ENCODE peak calls at places on chromosomes 4 and X, in four cellular contexts. S is mesenchymal stem cell, N is neuronal stem cell, G is H9. J is an unnamed sample.

GRCh38 chrX:152831391-152831790 is 528 bp downstream of the NSDHL start:
- DNase-seq in G (no peak), S (no peak), N (no peak), J (no peak)

GRCh38 chrX:12614266-12614665 is 176.9 kb upstream of the PRPS2 start:
- DNase-seq in G (no peak), S (no peak), N (no peak), J (no peak)

GRCh38 chrX:1444896-1445480 is 7.7 kb downstream of the ASMTL start:
- DNase-seq in N (no peak), G (peak), S (no peak), J (no peak)

GRCh38 chrX:460823-461640 is 74.3 kb upstream of the PPP2R3B start:
- DNase-seq in S (no peak), G (no peak), N (no peak), J (no peak)

GRCh38 chr4:143384381-143384994 is 47.8 kb downstream of the GAB1 start:
- DNase-seq in S (peak), G (no peak), N (no peak), J (peak)

GRCh38 chr4:153488719-153489384 is 22.7 kb downstream of the TMEM131L start:
- DNase-seq in G (peak), N (no peak), S (no peak), J (no peak)

GRCh38 chrX:138775501-138775900 is 64.0 kb upstream of the FGF13 start:
- DNase-seq in S (peak), G (no peak), N (no peak), J (peak)

GRCh38 chrX:153766098-153766817 is 2.2 kb downstream of the PLXNB3 start:
- DNase-seq in N (no peak), G (peak), S (peak), J (peak)

GRCh38 chr4:123649644-123650356 is 253.2 kb downstream of the SPRY1 start:
- DNase-seq in S (peak), N (no peak), G (peak), J (peak)

GRCh38 chrX:28278236-28278635 is 297.0 kb upstream of the DCAF8L1 start:
- DNase-seq in N (no peak), G (no peak), S (no peak), J (no peak)

GRCh38 chrX:29690061-29690460 is 525.3 kb upstream of the MAGEB2 start:
- DNase-seq in G (no peak), S (peak), N (no peak), J (peak)

GRCh38 chr4:69951602-69952001 is 13.9 kb downstream of the CSN2 start:
- DNase-seq in N (no peak), G (no peak), S (no peak), J (no peak)

GRCh38 chr4:164550989-164551712 is 202.8 kb upstream of the SMIM31 start:
- DNase-seq in G (no peak), N (no peak), S (no peak), J (no peak)

GRCh38 chr4:2059034-2059725 is at the start of gene NAT8L:
- DNase-seq in N (no peak), S (no peak), G (peak), J (no peak)

GRCh38 chr4:7192252-7193039 is at the start of gene SORCS2:
- DNase-seq in S (peak), N (peak), G (peak), J (peak)

GRCh38 chr4:1250527-1250812 is 1.5 kb upstream of the CTBP1 start:
- DNase-seq in G (no peak), N (no peak), S (no peak), J (no peak)

GRCh38 chrX:9909254-9909653 is 57.9 kb upstream of the CLDN34 start:
- DNase-seq in S (no peak), N (no peak), G (no peak), J (no peak)

GRCh38 chr4:13522282-13523104 is 21.8 kb downstream of the NKX3-2 start:
- DNase-seq in G (no peak), S (no peak), N (no peak), J (no peak)

GRCh38 chr4:2735869-2736268 is 20.3 kb downstream of the TNIP2 start:
- DNase-seq in S (no peak), N (no peak), G (no peak), J (no peak)

GRCh38 chrX:65987856-65988255 is 52.0 kb downstream of the VSIG4 start:
- DNase-seq in G (no peak), N (no peak), S (no peak), J (no peak)

GRCh38 chr4:94877973-94878372 is 120.2 kb downstream of the BMPR1B start:
- DNase-seq in G (no peak), S (peak), N (no peak), J (peak)

GRCh38 chrX:101229155-101229554 is 9.6 kb downstream of the DRP2 start:
- DNase-seq in G (no peak), N (no peak), S (peak), J (peak)

GRCh38 chrX:13208281-13208935 is 111.4 kb downstream of the ATXN3L start:
- DNase-seq in S (no peak), N (no peak), G (no peak), J (peak)

GRCh38 chr4:105963461-105964400 is 68.5 kb downstream of the NPNT start:
- DNase-seq in G (no peak), S (peak), N (no peak), J (no peak)

GRCh38 chr4:83651846-83652245 is 115.9 kb downstream of the GPAT3 start:
- DNase-seq in N (no peak), G (no peak), S (no peak), J (no peak)

GRCh38 chrX:54891573-54891972 is 29.1 kb upstream of the TRO start:
- DNase-seq in N (peak), G (no peak), S (peak), J (peak)

GRCh38 chrX:17559728-17560379 is 177.4 kb upstream of the SCML1 start:
- DNase-seq in N (no peak), S (peak), G (no peak), J (peak)

GRCh38 chrX:44462851-44463250 is 79.8 kb downstream of the FUNDC1 start:
- DNase-seq in N (no peak), G (no peak), S (no peak), J (peak)

GRCh38 chr4:112514449-112515277 is 1.3 kb downstream of the NEUROG2 start:
- DNase-seq in S (no peak), N (peak), G (peak), J (no peak)

GRCh38 chrX:104370089-104370488 is 115.4 kb upstream of the ESX1 start:
- DNase-seq in S (peak), N (no peak), G (peak), J (no peak)

GRCh38 chr4:98514930-98515809 is 143.2 kb downstream of the TSPAN5 start:
- DNase-seq in N (no peak), S (peak), G (no peak), J (peak)

GRCh38 chr4:109745830-109746229 is 16.0 kb upstream of the PLA2G12A start:
- DNase-seq in G (no peak), S (no peak), N (no peak), J (no peak)

GRCh38 chr4:56821394-56822263 is at the start of gene SPINK2:
- DNase-seq in G (peak), S (peak), N (peak), J (no peak)

GRCh38 chr4:184745747-184746531 is 12.0 kb upstream of the CENPU start:
- DNase-seq in S (peak), N (peak), G (peak), J (peak)

GRCh38 chr4:10963958-10964705 is 279.6 kb upstream of the CLNK start:
- DNase-seq in S (no peak), N (peak), G (peak), J (no peak)
- H2BK5ac ChIP-seq in S (no peak), N (no peak), G (no peak), J (no peak)

GRCh38 chr4:113553082-113553481 is 208.5 kb downstream of the CAMK2D start:
- DNase-seq in G (no peak), N (no peak), S (no peak), J (no peak)
- H2BK5ac ChIP-seq in G (no peak), N (no peak), S (no peak), J (no peak)

GRCh38 chr4:147828361-147828760 is 96.5 kb downstream of the ARHGAP10 start:
- DNase-seq in S (peak), N (no peak), G (no peak), J (peak)

GRCh38 chr4:147831452-147832192 is 99.7 kb downstream of the ARHGAP10 start:
- DNase-seq in G (no peak), S (peak), N (no peak), J (peak)

GRCh38 chr4:147829401-147830101 is 97.7 kb downstream of the ARHGAP10 start:
- DNase-seq in N (no peak), G (no peak), S (peak), J (peak)

GRCh38 chr4:147830987-147831386 is 99.1 kb downstream of the ARHGAP10 start:
- DNase-seq in S (peak), N (no peak), G (no peak), J (peak)

DNA sequence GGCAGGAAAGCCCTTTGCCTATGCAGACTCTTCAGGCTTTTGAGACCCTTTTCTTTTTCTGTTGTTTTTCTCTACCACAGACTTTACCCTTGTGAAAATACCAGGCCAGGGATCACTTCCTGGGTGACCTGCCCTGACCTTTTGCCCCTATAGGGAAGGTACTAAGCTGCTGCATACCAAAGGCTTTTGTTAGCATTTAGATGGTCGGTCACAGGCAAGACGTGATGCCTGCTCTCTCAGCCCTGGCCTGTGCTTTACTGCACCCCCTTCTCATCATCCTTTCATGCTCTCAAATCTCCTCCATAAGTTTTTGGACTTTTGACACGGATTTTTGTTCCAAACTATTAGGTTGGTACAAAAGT is 98.2 kb downstream of the ARHGAP10 start:
- DNase-seq in G (no peak), S (no peak), N (no peak), J (no peak)
- H2BK5ac ChIP-seq in G (no peak), S (no peak), N (no peak), J (peak)

DNA sequence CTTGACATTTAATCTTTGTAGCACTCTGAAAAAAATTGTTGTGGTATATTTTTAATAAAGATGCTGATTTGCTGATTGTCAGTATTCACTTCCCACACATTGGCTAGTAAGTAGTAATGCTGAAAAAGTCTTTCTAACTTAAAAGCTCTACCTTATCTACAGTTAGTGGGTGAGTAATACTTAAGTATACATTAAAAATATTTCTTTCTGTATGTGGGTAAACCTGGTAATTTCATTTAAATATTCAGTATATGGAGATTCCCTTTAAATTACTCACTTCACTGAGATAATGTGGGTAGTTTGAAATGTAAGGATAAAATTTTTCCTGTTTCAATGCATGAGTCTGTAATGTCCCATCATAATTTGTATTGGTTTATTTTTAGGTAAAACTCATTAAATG is 5.6 kb downstream of the TMEM33 start:
- DNase-seq in S (no peak), N (no peak), G (no peak), J (peak)
- H2BK5ac ChIP-seq in S (no peak), N (no peak), G (no peak), J (no peak)

J was measured in IMR-90.